ENCODE peak calls at places on chromosome 16, in ten cellular contexts. D is upper lobe of right lung, B is GM23248, Z is left ventricle myocardium inferior, V is GM23338, E is cardiac muscle cell, R is GM12878, G is uterus, S is neural progenitor cell, C is Peyer's patch. O is an unnamed sample.

GRCh38 chr16:57862698-57863433 is 60.6 kb upstream of the KIFC3 start:
- DNase-seq in V (peak; percentile 28), G (no peak), C (peak; percentile 80), R (no peak), Z (no peak), B (no peak), D (no peak), E (no peak), S (peak; percentile 17), O (no peak)

GRCh38 chr16:58518083-58518979 is 3.0 kb downstream of the SETD6 start:
- DNase-seq in E (no peak), G (no peak), R (peak; percentile 54), D (no peak), B (no peak), S (no peak), V (no peak), Z (no peak), C (no peak), O (no peak)

GRCh38 chr16:371729-372521 is 1.6 kb upstream of the MRPL28 start:
- DNase-seq in R (no peak), S (no peak), B (no peak), E (no peak), G (no peak), D (no peak), V (no peak), C (no peak), Z (no peak), O (no peak)

GRCh38 chr16:66228791-66229190 is 137.7 kb upstream of the CDH5 start:
- DNase-seq in R (no peak), D (no peak), C (no peak), E (peak; percentile 89), V (no peak), S (no peak), G (no peak), B (no peak), Z (no peak), O (no peak)

GRCh38 chr16:20851601-20852000 is 45.3 kb downstream of the REXO5 start:
- DNase-seq in Z (peak; percentile 78), B (peak; percentile 96), E (peak; percentile 99), R (no peak), S (no peak), G (peak; percentile 85), V (no peak), C (peak; percentile 69), D (peak; percentile 83), O (no peak)

GRCh38 chr16:64864232-64864803 is 257.5 kb downstream of the CDH11 start:
- DNase-seq in D (no peak), R (no peak), C (no peak), S (no peak), E (peak; percentile 74), B (peak; percentile 94), G (no peak), Z (no peak), V (no peak), O (no peak)

GRCh38 chr16:30663820-30664528 is 5.7 kb downstream of the FBRS start:
- DNase-seq in S (no peak), Z (no peak), G (no peak), E (no peak), B (no peak), V (no peak), D (no peak), C (no peak), R (no peak), O (no peak)

GRCh38 chr16:78675312-78675711 is 575.9 kb downstream of the WWOX start:
- DNase-seq in D (no peak), Z (no peak), E (no peak), S (no peak), R (no peak), B (peak; percentile 15), V (no peak), C (no peak), G (no peak), O (no peak)

GRCh38 chr16:73329363-73330306 is 281.7 kb upstream of the ZFHX3 start:
- DNase-seq in R (no peak), G (no peak), V (peak; percentile 60), S (peak; percentile 51), B (no peak), D (no peak), E (no peak), C (peak; percentile 46), Z (no peak), O (no peak)

GRCh38 chr16:49576173-49576494 is 202.5 kb downstream of the C16orf78 start:
- DNase-seq in Z (no peak), S (no peak), C (no peak), E (no peak), R (no peak), B (no peak), V (no peak), D (no peak), G (no peak), O (no peak)
- H3K4me1 ChIP-seq in Z (peaks cover 22% of the 10 kb centered on the region), S (peaks cover 15% of the 10 kb centered on the region), C (no peaks in the 10 kb centered on the region), E (peaks cover 6% of the 10 kb centered on the region), R (peaks cover 18% of the 10 kb centered on the region), B (no peaks in the 10 kb centered on the region), V (peaks cover 11% of the 10 kb centered on the region), D (no peaks in the 10 kb centered on the region), G (no peaks in the 10 kb centered on the region), O (no peaks in the 10 kb centered on the region)

DNA sequence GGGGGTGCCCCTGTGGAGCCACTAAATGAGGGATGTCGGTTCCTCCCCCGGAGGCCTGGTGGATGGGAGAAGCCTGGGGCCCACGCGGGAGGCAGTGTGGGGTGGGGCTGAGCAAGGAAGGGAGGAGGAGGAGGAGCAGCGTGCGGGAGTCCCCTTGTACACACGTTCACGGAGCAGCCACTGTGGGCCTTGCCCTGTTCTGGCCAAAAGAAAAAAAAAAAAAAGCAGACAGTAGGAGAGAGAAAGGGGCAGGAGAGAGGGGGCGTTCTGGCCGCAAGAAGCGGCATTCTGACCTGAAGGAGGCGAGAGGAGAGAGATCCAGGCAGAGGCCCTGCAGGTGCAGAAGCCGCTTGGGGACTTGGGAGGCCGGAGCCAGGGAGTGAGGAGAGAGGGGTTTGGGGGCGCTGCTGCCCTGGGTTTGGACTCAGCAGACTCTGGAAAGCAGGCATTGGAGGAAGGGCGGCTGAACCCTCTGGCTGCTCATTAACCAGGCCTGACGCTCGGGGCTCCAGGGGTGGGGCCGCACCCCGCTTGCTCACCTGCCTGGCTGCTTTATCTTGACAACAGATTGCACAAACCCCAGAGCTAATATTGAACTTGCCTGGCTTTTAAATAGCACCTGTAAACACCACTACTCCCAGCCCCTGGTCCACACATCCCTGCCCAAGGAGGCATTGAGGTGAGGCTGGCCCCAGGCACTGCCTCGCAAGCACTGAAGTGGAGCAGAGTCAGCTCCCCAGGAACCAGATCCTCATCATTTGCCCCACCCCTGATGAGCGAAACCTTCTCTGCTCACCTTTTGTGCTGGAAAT is 190.5 kb upstream of the GSE1 start:
- DNase-seq in G (no peak), D (peak; percentile 92), C (peak; percentile 90), Z (peak; percentile 5), S (peak; percentile 74), R (no peak), E (no peak), V (peak; percentile 75), B (no peak), O (no peak)
- H3K27ac ChIP-seq in G (no peak overlapping the region), D (no peak overlapping the region), C (no peak overlapping the region), Z (no peak overlapping the region), S (no peak overlapping the region), R (no peak overlapping the region), E (no peak overlapping the region), V (peak overlapping the region; percentile 19), B (no peak overlapping the region), O (no peak overlapping the region)

DNA sequence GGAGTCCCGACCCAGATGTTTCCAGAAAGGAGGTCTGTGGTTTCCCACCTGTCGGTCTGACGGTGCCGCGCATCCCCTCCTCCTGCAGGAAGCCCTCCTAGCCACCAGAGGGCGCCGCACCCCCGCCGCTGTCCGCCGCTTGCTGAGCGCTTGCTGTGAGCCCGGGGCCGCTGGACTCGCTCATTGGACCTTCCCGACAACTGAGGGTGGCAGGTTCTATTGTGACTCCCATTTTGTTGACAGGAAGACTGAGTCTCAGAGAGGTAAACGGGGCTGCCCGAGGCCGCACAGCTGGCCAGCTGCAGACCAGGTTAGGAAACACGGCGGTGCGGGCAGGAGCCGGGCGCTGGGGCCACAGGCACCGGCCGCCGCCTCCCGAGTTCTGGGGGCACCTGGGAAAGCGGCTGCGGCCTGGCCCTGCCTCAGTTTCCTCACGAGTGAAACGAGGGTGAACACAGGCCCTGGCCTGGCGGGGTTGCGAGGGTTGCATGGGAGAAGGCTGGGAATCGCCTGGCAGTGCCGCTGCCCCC is 191.1 kb upstream of the CIBAR2 start:
- DNase-seq in E (peak; percentile 59), D (peak; percentile 84), G (peak; percentile 58), Z (peak; percentile 60), S (peak; percentile 80), C (peak; percentile 81), B (peak; percentile 61), R (no peak), V (peak; percentile 75), O (peak; percentile 41)
- H3K4me3 ChIP-seq in E (no peak overlapping the region), D (no peak overlapping the region), G (no peak overlapping the region), Z (no peak overlapping the region), S (peak overlapping the region; percentile 36), C (no peak overlapping the region), B (no peak overlapping the region), R (no peak overlapping the region), V (no peak overlapping the region), O (peak overlapping the region; percentile 9)

GRCh38 chr16:4654946-4655590 is 30.4 kb downstream of the MGRN1 start:
- DNase-seq in D (no peak), S (no peak), G (no peak), V (no peak), C (no peak), Z (no peak), B (no peak), R (no peak), E (no peak), O (no peak)

GRCh38 chr16:4655801-4656200 is 31.2 kb downstream of the MGRN1 start:
- DNase-seq in G (no peak), D (no peak), E (no peak), S (no peak), Z (no peak), V (no peak), B (no peak), C (no peak), R (no peak), O (no peak)

GRCh38 chr16:4656695-4657686 is 32.4 kb downstream of the MGRN1 start:
- DNase-seq in D (no peak), C (no peak), V (no peak), E (no peak), B (no peak), G (no peak), R (no peak), Z (no peak), S (no peak), O (no peak)

GRCh38 chr16:4654387-4654901 is 29.8 kb downstream of the MGRN1 start:
- DNase-seq in V (no peak), B (no peak), R (no peak), G (no peak), C (peak; percentile 64), E (no peak), D (peak; percentile 86), S (no peak), Z (no peak), O (no peak)

DNA sequence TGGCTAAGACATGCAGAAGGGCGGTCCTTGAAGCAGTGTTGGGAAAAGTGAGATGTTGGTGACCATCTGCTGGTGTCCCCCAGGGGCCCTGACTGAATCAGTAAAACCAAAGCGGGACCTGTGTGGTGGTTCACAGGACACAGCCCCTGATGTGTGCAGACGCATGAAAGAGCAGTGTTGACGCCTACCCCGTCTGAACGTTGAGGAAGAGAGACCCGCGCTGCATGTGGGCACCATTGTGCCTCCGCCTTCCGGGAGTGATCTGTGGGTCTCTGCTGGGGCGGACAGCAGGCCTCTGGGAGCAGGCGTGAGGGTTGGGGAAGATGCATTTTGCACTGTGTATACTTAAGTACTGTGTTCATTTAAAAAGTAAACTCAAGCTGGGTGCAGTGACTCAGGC is 31.6 kb downstream of the MGRN1 start:
- DNase-seq in D (no peak), V (no peak), G (no peak), B (no peak), S (no peak), E (no peak), Z (no peak), C (no peak), R (no peak), O (no peak)
- H3K4me1 ChIP-seq in D (peaks cover 39% of the 10 kb centered on the region), V (no peaks in the 10 kb centered on the region), G (no peaks in the 10 kb centered on the region), B (no peaks in the 10 kb centered on the region), S (no peaks in the 10 kb centered on the region), E (no peaks in the 10 kb centered on the region), Z (peaks cover 20% of the 10 kb centered on the region), C (no peaks in the 10 kb centered on the region), R (no peaks in the 10 kb centered on the region), O (peaks cover 20% of the 10 kb centered on the region)